ENCODE peak calls at places on chromosomes 12 and 14, in eight cellular contexts. One of them, this sample, is unnamed.

GRCh38 chr14:53327716-53328115 is 174.6 kb upstream of the DDHD1 start:
- DNase-seq in M059J: peak; percentile 88
- DNase-seq in GM20000: no peak
- DNase-seq in activated T-helper 1 cell treated with anti-CD3 and anti-CD28 coated beads, Interleukin-2, amount 50 U/mL, for 16 hours: no peak
- DNase-seq in erythroblast: no peak
- DNase-seq in naive thymus-derived CD4-positive, alpha-beta T cell: no peak
- DNase-seq in NCI-H345: no peak
- DNase-seq in psoas muscle: no peak
- DNase-seq in this sample: no peak

GRCh38 chr12:91993287-91994028 is 152.2 kb downstream of the BTG1 start:
- DNase-seq in M059J: no peak
- DNase-seq in erythroblast: no peak
- DNase-seq in activated T-helper 1 cell treated with anti-CD3 and anti-CD28 coated beads, Interleukin-2, amount 50 U/mL, for 16 hours: no peak
- DNase-seq in GM20000: no peak
- DNase-seq in NCI-H345: no peak
- DNase-seq in psoas muscle: no peak
- DNase-seq in naive thymus-derived CD4-positive, alpha-beta T cell: no peak
- DNase-seq in this sample: no peak

GRCh38 chr12:19130224-19131019 is 889 bp downstream of the PLEKHA5 start:
- DNase-seq in GM20000: peak; percentile 29
- DNase-seq in M059J: peak; percentile 38
- DNase-seq in naive thymus-derived CD4-positive, alpha-beta T cell: no peak
- DNase-seq in psoas muscle: peak; percentile 58
- DNase-seq in activated T-helper 1 cell treated with anti-CD3 and anti-CD28 coated beads, Interleukin-2, amount 50 U/mL, for 16 hours: no peak
- DNase-seq in NCI-H345: peak; percentile 41
- DNase-seq in erythroblast: peak; percentile 55
- DNase-seq in this sample: peak; percentile 50

GRCh38 chr12:80400591-80400991 is 43.4 kb upstream of the PTPRQ start:
- DNase-seq in psoas muscle: peak; percentile 49
- DNase-seq in M059J: peak; percentile 48
- DNase-seq in GM20000: no peak
- DNase-seq in erythroblast: no peak
- DNase-seq in NCI-H345: no peak
- DNase-seq in naive thymus-derived CD4-positive, alpha-beta T cell: no peak
- DNase-seq in activated T-helper 1 cell treated with anti-CD3 and anti-CD28 coated beads, Interleukin-2, amount 50 U/mL, for 16 hours: no peak
- DNase-seq in this sample: no peak

GRCh38 chr14:67335781-67336180 is 23.8 kb downstream of the ATP6V1D start:
- DNase-seq in GM20000: no peak
- DNase-seq in activated T-helper 1 cell treated with anti-CD3 and anti-CD28 coated beads, Interleukin-2, amount 50 U/mL, for 16 hours: no peak
- DNase-seq in M059J: peak; percentile 25
- DNase-seq in erythroblast: peak; percentile 55
- DNase-seq in NCI-H345: no peak
- DNase-seq in naive thymus-derived CD4-positive, alpha-beta T cell: peak; percentile 5
- DNase-seq in psoas muscle: no peak
- DNase-seq in this sample: peak; percentile 22

GRCh38 chr14:98685725-98686124 is 586.3 kb downstream of the BCL11B start:
- DNase-seq in NCI-H345: no peak
- DNase-seq in M059J: no peak
- DNase-seq in activated T-helper 1 cell treated with anti-CD3 and anti-CD28 coated beads, Interleukin-2, amount 50 U/mL, for 16 hours: no peak
- DNase-seq in psoas muscle: no peak
- DNase-seq in naive thymus-derived CD4-positive, alpha-beta T cell: no peak
- DNase-seq in GM20000: no peak
- DNase-seq in erythroblast: no peak
- DNase-seq in this sample: no peak

GRCh38 chr14:48983355-48983888 is 602.8 kb downstream of the RPS29 start:
- DNase-seq in psoas muscle: no peak
- DNase-seq in erythroblast: no peak
- DNase-seq in NCI-H345: peak; percentile 16
- DNase-seq in activated T-helper 1 cell treated with anti-CD3 and anti-CD28 coated beads, Interleukin-2, amount 50 U/mL, for 16 hours: no peak
- DNase-seq in M059J: no peak
- DNase-seq in GM20000: no peak
- DNase-seq in naive thymus-derived CD4-positive, alpha-beta T cell: no peak
- DNase-seq in this sample: peak; percentile 0

GRCh38 chr14:74019743-74020142 is 594 bp downstream of the BBOF1 start:
- DNase-seq in M059J: peak; percentile 65
- DNase-seq in NCI-H345: no peak
- DNase-seq in naive thymus-derived CD4-positive, alpha-beta T cell: no peak
- DNase-seq in erythroblast: peak; percentile 56
- DNase-seq in GM20000: no peak
- DNase-seq in activated T-helper 1 cell treated with anti-CD3 and anti-CD28 coated beads, Interleukin-2, amount 50 U/mL, for 16 hours: no peak
- DNase-seq in psoas muscle: no peak
- DNase-seq in this sample: no peak

GRCh38 chr14:51547260-51547659 is 104.5 kb upstream of the FRMD6 start:
- DNase-seq in GM20000: no peak
- DNase-seq in psoas muscle: no peak
- DNase-seq in naive thymus-derived CD4-positive, alpha-beta T cell: no peak
- DNase-seq in erythroblast: no peak
- DNase-seq in NCI-H345: no peak
- DNase-seq in activated T-helper 1 cell treated with anti-CD3 and anti-CD28 coated beads, Interleukin-2, amount 50 U/mL, for 16 hours: no peak
- DNase-seq in M059J: peak; percentile 98
- DNase-seq in this sample: no peak

GRCh38 chr14:56002876-56003625 is 115.2 kb upstream of the PELI2 start:
- DNase-seq in M059J: no peak
- DNase-seq in erythroblast: no peak
- DNase-seq in NCI-H345: no peak
- DNase-seq in activated T-helper 1 cell treated with anti-CD3 and anti-CD28 coated beads, Interleukin-2, amount 50 U/mL, for 16 hours: peak; percentile 12
- DNase-seq in psoas muscle: no peak
- DNase-seq in GM20000: no peak
- DNase-seq in naive thymus-derived CD4-positive, alpha-beta T cell: peak; percentile 79
- DNase-seq in this sample: no peak

GRCh38 chr12:39037115-39037514 is 131.7 kb upstream of the CPNE8 start:
- DNase-seq in psoas muscle: no peak
- DNase-seq in M059J: no peak
- DNase-seq in NCI-H345: no peak
- DNase-seq in naive thymus-derived CD4-positive, alpha-beta T cell: no peak
- DNase-seq in GM20000: no peak
- DNase-seq in erythroblast: no peak
- DNase-seq in activated T-helper 1 cell treated with anti-CD3 and anti-CD28 coated beads, Interleukin-2, amount 50 U/mL, for 16 hours: no peak
- DNase-seq in this sample: no peak